ENCODE peak calls at places on chromosome 7, in four cellular contexts. One of them, this sample, is unnamed.

GRCh38 chr7:149669121-149669818 is 104.1 kb downstream of the ZNF467 start:
- DNase-seq in mesendoderm: peak
- DNase-seq in B cell: no peak
- DNase-seq in pancreas: no peak
- DNase-seq in this sample: peak

GRCh38 chr7:92751902-92752901 is 84.2 kb downstream of the CDK6 start:
- DNase-seq in B cell: no peak
- DNase-seq in pancreas: no peak
- DNase-seq in mesendoderm: peak
- DNase-seq in this sample: peak

GRCh38 chr7:139034336-139034735 is 1.5 kb downstream of the ZC3HAV1L start:
- DNase-seq in B cell: no peak
- DNase-seq in mesendoderm: no peak
- DNase-seq in pancreas: no peak
- DNase-seq in this sample: no peak

GRCh38 chr7:129376778-129377700 is 57.2 kb upstream of the STRIP2 start:
- DNase-seq in mesendoderm: no peak
- DNase-seq in pancreas: no peak
- DNase-seq in B cell: no peak
- DNase-seq in this sample: peak

GRCh38 chr7:75611557-75612178 is 119.5 kb downstream of the SPDYE5 start:
- DNase-seq in pancreas: peak
- DNase-seq in mesendoderm: peak
- DNase-seq in B cell: no peak
- DNase-seq in this sample: no peak

GRCh38 chr7:129146237-129146979 is 1.9 kb downstream of the TSPAN33 start:
- DNase-seq in B cell: peak
- DNase-seq in pancreas: no peak
- DNase-seq in mesendoderm: no peak
- DNase-seq in this sample: peak

GRCh38 chr7:29239638-29240037 is 45.1 kb downstream of the CHN2 start:
- DNase-seq in B cell: no peak
- DNase-seq in pancreas: no peak
- DNase-seq in mesendoderm: peak
- DNase-seq in this sample: no peak

GRCh38 chr7:30074422-30075030 is 46.3 kb downstream of the PLEKHA8 start:
- DNase-seq in mesendoderm: peak
- DNase-seq in B cell: no peak
- DNase-seq in pancreas: no peak
- DNase-seq in this sample: peak

GRCh38 chr7:136997735-136998134 is 129.3 kb downstream of the CHRM2 start:
- DNase-seq in mesendoderm: no peak
- DNase-seq in B cell: no peak
- DNase-seq in pancreas: no peak
- DNase-seq in this sample: no peak

GRCh38 chr7:22566176-22566575 is 66.2 kb upstream of the STEAP1B start:
- DNase-seq in pancreas: no peak
- DNase-seq in B cell: no peak
- DNase-seq in mesendoderm: no peak
- DNase-seq in this sample: no peak

GRCh38 chr7:13044309-13044708 is 356.9 kb downstream of the ARL4A start:
- DNase-seq in pancreas: no peak
- DNase-seq in mesendoderm: peak
- DNase-seq in B cell: no peak
- DNase-seq in this sample: peak

GRCh38 chr7:157827045-157827862 is 490.4 kb downstream of the DNAJB6 start:
- DNase-seq in B cell: no peak
- DNase-seq in mesendoderm: no peak
- DNase-seq in pancreas: no peak
- DNase-seq in this sample: no peak

GRCh38 chr7:79702116-79702515 is 248.6 kb upstream of the MAGI2 start:
- DNase-seq in pancreas: no peak
- DNase-seq in mesendoderm: no peak
- DNase-seq in B cell: no peak
- DNase-seq in this sample: no peak

GRCh38 chr7:140214075-140214684 is 37.4 kb upstream of the KDM7A start:
- DNase-seq in B cell: no peak
- DNase-seq in pancreas: peak
- DNase-seq in mesendoderm: no peak
- DNase-seq in this sample: peak

This sample was measured in fibroblast of villous mesenchyme.